ENCODE peak calls at places on chromosomes 13 and 19, in five cellular contexts. B, M, X, R and W are unnamed samples.

GRCh38 chr13:49938921-49939320 is 2.8 kb upstream of the SPRYD7 start:
- DNase-seq in B (no peak), M (no peak), X (no peak), R (peak), W (no peak)

GRCh38 chr13:114107686-114108081 is 24.7 kb downstream of the RASA3 start:
- DNase-seq in B (no peak), M (peak), X (no peak), R (peak), W (no peak)

GRCh38 chr13:56501750-56502149 is 639.0 kb upstream of the PRR20A start:
- DNase-seq in B (no peak), M (no peak), X (no peak), R (no peak), W (no peak)

GRCh38 chr13:109148243-109148642 is 518.8 kb downstream of the MYO16 start:
- DNase-seq in B (no peak), M (no peak), X (no peak), R (no peak), W (peak)

GRCh38 chr13:101487046-101487830 is 34.8 kb downstream of the ITGBL1 start:
- DNase-seq in B (no peak), M (no peak), X (no peak), R (no peak), W (no peak)

GRCh38 chr19:55441319-55441691 is 1.8 kb downstream of the SHISA7 start:
- DNase-seq in B (peak), M (no peak), X (no peak), R (no peak), W (no peak)

GRCh38 chr19:15843186-15843585 is 27.7 kb upstream of the OR10H1 start:
- DNase-seq in B (no peak), M (no peak), X (no peak), R (no peak), W (no peak)

GRCh38 chr19:14434543-14435319 is 1.6 kb downstream of the PKN1 start:
- DNase-seq in B (no peak), M (no peak), X (no peak), R (peak), W (peak)

GRCh38 chr13:107864543-107865460 is 350.5 kb downstream of the LIG4 start:
- DNase-seq in B (no peak), M (peak), X (no peak), R (no peak), W (peak)

GRCh38 chr19:13538854-13539253 is 32.6 kb upstream of the CACNA1A start:
- DNase-seq in B (no peak), M (no peak), X (no peak), R (no peak), W (no peak)

GRCh38 chr13:31409678-31410356 is 210.0 kb downstream of the B3GLCT start:
- DNase-seq in B (no peak), M (no peak), X (no peak), R (no peak), W (peak)

GRCh38 chr19:31312629-31313244 is 36.5 kb downstream of the TSHZ3 start:
- DNase-seq in B (no peak), M (no peak), X (no peak), R (no peak), W (no peak)

GRCh38 chr13:61149333-61149730 is 266.3 kb downstream of the PCDH20 start:
- DNase-seq in B (no peak), M (no peak), X (no peak), R (no peak), W (no peak)

GRCh38 chr19:7772752-7773291 is 9.8 kb downstream of the CLEC4M start:
- DNase-seq in B (no peak), M (no peak), X (no peak), R (no peak), W (peak)

GRCh38 chr13:50529154-50529882 is 314.2 kb downstream of the DLEU7 start:
- DNase-seq in B (peak), M (peak), X (peak), R (peak), W (peak)

GRCh38 chr19:35348909-35349611 is 1.4 kb downstream of the FFAR1 start:
- DNase-seq in B (peak), M (no peak), X (no peak), R (no peak), W (no peak)

GRCh38 chr19:47490031-47490430 is 6.0 kb upstream of the KPTN start:
- DNase-seq in B (no peak), M (no peak), X (no peak), R (no peak), W (no peak)

GRCh38 chr13:32299893-32300292 is 15.3 kb downstream of the ZAR1L start:
- DNase-seq in B (no peak), M (no peak), X (no peak), R (no peak), W (no peak)

GRCh38 chr13:109750376-109750775 is 36.0 kb downstream of the IRS2 start:
- DNase-seq in B (no peak), M (no peak), X (no peak), R (no peak), W (no peak)

GRCh38 chr13:75493156-75493555 is 11.2 kb upstream of the TBC1D4 start:
- DNase-seq in B (no peak), M (no peak), X (no peak), R (no peak), W (no peak)

GRCh38 chr13:29059837-29060236 is 239.7 kb downstream of the MTUS2 start:
- DNase-seq in B (no peak), M (no peak), X (peak), R (peak), W (no peak)

GRCh38 chr13:30033681-30034447 is 183.4 kb upstream of the UBL3 start:
- DNase-seq in B (no peak), M (no peak), X (no peak), R (no peak), W (peak)

GRCh38 chr13:59356607-59357006 is 807.1 kb downstream of the DIAPH3 start:
- DNase-seq in B (no peak), M (no peak), X (peak), R (peak), W (peak)

GRCh38 chr19:771332-771785 is 20.4 kb downstream of the MISP start:
- DNase-seq in B (peak), M (no peak), X (peak), R (no peak), W (peak)

GRCh38 chr13:110463876-110464510 is 97.5 kb downstream of the RAB20 start:
- DNase-seq in B (no peak), M (no peak), X (no peak), R (no peak), W (no peak)

GRCh38 chr13:77323858-77324257 is 3.0 kb downstream of the MYCBP2 start:
- DNase-seq in B (no peak), M (no peak), X (no peak), R (no peak), W (no peak)

GRCh38 chr19:27746691-27747380 is 1466.1 kb downstream of the UQCRFS1 start:
- DNase-seq in B (peak), M (peak), X (peak), R (peak), W (no peak)

GRCh38 chr19:50187937-50188336 is 15.5 kb upstream of the MYH14 start:
- DNase-seq in B (no peak), M (no peak), X (no peak), R (no peak), W (no peak)

GRCh38 chr13:33676700-33677048 is 141.3 kb upstream of the RFC3 start:
- DNase-seq in B (no peak), M (no peak), X (no peak), R (peak), W (peak)

GRCh38 chr13:33126909-33127607 is 110.8 kb downstream of the KL start:
- DNase-seq in B (no peak), M (no peak), X (peak), R (no peak), W (no peak)

GRCh38 chr19:40006273-40006691 is 9.4 kb downstream of the ZNF546 start:
- DNase-seq in B (no peak), M (no peak), X (no peak), R (no peak), W (peak)

GRCh38 chr19:1400281-1401137 is 833 bp downstream of the GAMT start:
- DNase-seq in B (no peak), M (no peak), X (peak), R (peak), W (peak)

GRCh38 chr19:35211545-35212230 is 16.9 kb downstream of the FAM187B start:
- DNase-seq in B (no peak), M (no peak), X (no peak), R (peak), W (no peak)

GRCh38 chr13:90118467-90119071 is 1228.9 kb upstream of the MIR17HG start:
- DNase-seq in B (no peak), M (no peak), X (no peak), R (no peak), W (no peak)

GRCh38 chr13:26186141-26186870 is 35.8 kb downstream of the RNF6 start:
- DNase-seq in B (peak), M (peak), X (peak), R (peak), W (peak)

GRCh38 chr13:60629158-60629557 is 232.1 kb downstream of the TDRD3 start:
- DNase-seq in B (no peak), M (no peak), X (no peak), R (no peak), W (no peak)

GRCh38 chr13:82938644-82939043 is 943.6 kb downstream of the SLITRK1 start:
- DNase-seq in B (no peak), M (no peak), X (no peak), R (no peak), W (no peak)

GRCh38 chr13:99276706-99277105 is 18.5 kb upstream of the GPR18 start:
- DNase-seq in B (no peak), M (peak), X (no peak), R (no peak), W (no peak)
- TF ChIP-seq CTCF in B (peak), M (no peak), X (no peak), R (no peak), W (no peak)

GRCh38 chr19:29119582-29119981 is 93.4 kb downstream of the UQCRFS1 start:
- DNase-seq in B (peak), M (peak), X (peak), R (no peak), W (no peak)
- TF ChIP-seq CTCF in B (peak), M (no peak), X (peak), R (no peak), W (no peak)

GRCh38 chr13:41596190-41596589 is 138.8 kb downstream of the RGCC start:
- DNase-seq in B (no peak), M (no peak), X (no peak), R (no peak), W (no peak)
- TF ChIP-seq CTCF in B (no peak), M (no peak), X (no peak), R (no peak), W (no peak)

DNA sequence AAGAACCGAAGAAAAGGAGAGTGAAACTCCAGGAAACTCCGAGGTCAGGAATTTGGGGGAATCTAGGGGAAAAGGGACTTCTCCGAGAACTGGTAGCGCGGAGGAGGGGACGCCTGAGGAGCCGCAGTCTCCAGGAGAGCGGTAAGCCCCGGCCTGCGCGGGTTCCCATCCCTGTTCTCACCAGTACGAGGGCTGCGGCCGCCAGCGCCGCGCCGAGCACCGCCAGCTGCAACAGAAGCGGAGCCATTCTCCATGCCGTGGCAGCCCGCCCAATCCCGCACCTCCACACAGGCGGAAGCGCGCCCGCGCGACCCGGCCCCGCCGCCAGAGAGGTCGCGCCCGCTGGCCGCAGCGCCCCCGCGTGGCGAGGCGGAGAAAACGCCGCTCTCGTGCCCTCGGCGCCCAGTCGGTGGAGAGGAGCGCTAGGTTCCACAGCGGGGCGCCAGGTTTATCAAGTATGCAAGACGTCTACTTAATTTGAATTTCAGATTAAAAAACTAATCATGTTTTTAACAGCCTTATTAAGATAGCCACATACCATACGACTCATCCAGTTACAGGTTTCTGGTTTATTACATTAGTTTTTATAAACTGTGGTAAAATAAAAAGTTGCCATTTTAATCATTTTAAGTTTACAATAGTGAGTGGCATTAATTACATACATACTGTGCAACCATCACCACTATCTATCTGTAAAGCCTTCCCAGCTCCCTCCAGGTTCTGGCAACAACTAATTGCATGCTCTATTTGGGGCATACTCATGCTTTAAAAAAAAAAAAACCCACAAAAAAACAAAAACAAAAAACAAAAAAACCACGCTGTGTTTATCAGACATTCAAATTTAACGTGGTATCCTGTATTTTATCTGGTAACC is at the start of gene ALG5:
- DNase-seq in B (peak), M (peak), X (peak), R (peak), W (peak)
- TF ChIP-seq CTCF in B (peak), M (peak), X (peak), R (peak), W (peak)

GRCh38 chr13:47220453-47221150 is 323.7 kb upstream of the HTR2A start:
- DNase-seq in B (peak), M (no peak), X (no peak), R (no peak), W (no peak)
- TF ChIP-seq CTCF in B (peak), M (no peak), X (no peak), R (no peak), W (no peak)

GRCh38 chr19:30076751-30077670 is 135.0 kb downstream of the URI1 start:
- DNase-seq in B (no peak), M (no peak), X (peak), R (no peak), W (no peak)
- TF ChIP-seq CTCF in B (no peak), M (no peak), X (no peak), R (no peak), W (no peak)